ENCODE peak calls at places on chromosomes 7 and 10, in eight cellular contexts. One of them, this sample, is unnamed.

GRCh38 chr10:101379663-101380352 is 25.8 kb downstream of the BTRC start:
- DNase-seq in HepG2: no peak
- DNase-seq in OCI-LY7: no peak
- DNase-seq in ovary: no peak
- DNase-seq in tibial nerve: no peak
- DNase-seq in neural progenitor cell: no peak
- DNase-seq in WERI-Rb-1: no peak
- DNase-seq in hepatocyte: no peak
- DNase-seq in this sample: no peak

GRCh38 chr10:113539789-113540188 is 13.1 kb upstream of the HABP2 start:
- DNase-seq in HepG2: no peak
- DNase-seq in OCI-LY7: no peak
- DNase-seq in ovary: no peak
- DNase-seq in tibial nerve: peak; percentile 10
- DNase-seq in neural progenitor cell: no peak
- DNase-seq in WERI-Rb-1: no peak
- DNase-seq in hepatocyte: peak; percentile 34
- DNase-seq in this sample: no peak

GRCh38 chr10:49502358-49502757 is 36.6 kb downstream of the ERCC6 start:
- DNase-seq in HepG2: no peak
- DNase-seq in OCI-LY7: no peak
- DNase-seq in ovary: no peak
- DNase-seq in tibial nerve: no peak
- DNase-seq in neural progenitor cell: no peak
- DNase-seq in WERI-Rb-1: no peak
- DNase-seq in hepatocyte: no peak
- DNase-seq in this sample: no peak

GRCh38 chr10:91689731-91690168 is 56.9 kb upstream of the PPP1R3C start:
- DNase-seq in HepG2: no peak
- DNase-seq in OCI-LY7: no peak
- DNase-seq in ovary: no peak
- DNase-seq in tibial nerve: peak; percentile 21
- DNase-seq in neural progenitor cell: no peak
- DNase-seq in WERI-Rb-1: no peak
- DNase-seq in hepatocyte: no peak
- DNase-seq in this sample: no peak

GRCh38 chr10:43126759-43127424 is 11.4 kb upstream of the CSGALNACT2 start:
- DNase-seq in HepG2: no peak
- DNase-seq in OCI-LY7: peak; percentile 67
- DNase-seq in ovary: peak; percentile 12
- DNase-seq in tibial nerve: no peak
- DNase-seq in neural progenitor cell: no peak
- DNase-seq in WERI-Rb-1: no peak
- DNase-seq in hepatocyte: no peak
- DNase-seq in this sample: peak; percentile 2

GRCh38 chr10:73786512-73786885 is 1.1 kb downstream of the ZSWIM8 start:
- DNase-seq in HepG2: no peak
- DNase-seq in OCI-LY7: no peak
- DNase-seq in ovary: no peak
- DNase-seq in tibial nerve: no peak
- DNase-seq in neural progenitor cell: no peak
- DNase-seq in WERI-Rb-1: no peak
- DNase-seq in hepatocyte: no peak
- DNase-seq in this sample: no peak

GRCh38 chr7:23357190-23358093 is 58.3 kb downstream of the MALSU1 start:
- DNase-seq in HepG2: peak; percentile 91
- DNase-seq in OCI-LY7: peak; percentile 77
- DNase-seq in ovary: no peak
- DNase-seq in tibial nerve: no peak
- DNase-seq in neural progenitor cell: no peak
- DNase-seq in WERI-Rb-1: no peak
- DNase-seq in hepatocyte: peak; percentile 53
- DNase-seq in this sample: no peak

GRCh38 chr7:104946338-104946737 is 67.7 kb upstream of the KMT2E start:
- DNase-seq in HepG2: no peak
- DNase-seq in OCI-LY7: no peak
- DNase-seq in ovary: no peak
- DNase-seq in tibial nerve: no peak
- DNase-seq in neural progenitor cell: no peak
- DNase-seq in WERI-Rb-1: no peak
- DNase-seq in hepatocyte: no peak
- DNase-seq in this sample: no peak

GRCh38 chr7:130433336-130433735 is 7.5 kb downstream of the CEP41 start:
- DNase-seq in HepG2: no peak
- DNase-seq in OCI-LY7: no peak
- DNase-seq in ovary: no peak
- DNase-seq in tibial nerve: no peak
- DNase-seq in neural progenitor cell: no peak
- DNase-seq in WERI-Rb-1: no peak
- DNase-seq in hepatocyte: no peak
- DNase-seq in this sample: no peak

GRCh38 chr7:130429019-130429418 is 11.8 kb downstream of the CEP41 start:
- DNase-seq in HepG2: no peak
- DNase-seq in OCI-LY7: no peak
- DNase-seq in ovary: no peak
- DNase-seq in tibial nerve: no peak
- DNase-seq in neural progenitor cell: no peak
- DNase-seq in WERI-Rb-1: no peak
- DNase-seq in hepatocyte: no peak
- DNase-seq in this sample: no peak

GRCh38 chr7:130432886-130433285 is 7.9 kb downstream of the CEP41 start:
- DNase-seq in HepG2: no peak
- DNase-seq in OCI-LY7: no peak
- DNase-seq in ovary: no peak
- DNase-seq in tibial nerve: no peak
- DNase-seq in neural progenitor cell: no peak
- DNase-seq in WERI-Rb-1: no peak
- DNase-seq in hepatocyte: no peak
- DNase-seq in this sample: no peak

GRCh38 chr7:130435455-130435854 is 5.4 kb downstream of the CEP41 start:
- DNase-seq in HepG2: no peak
- DNase-seq in OCI-LY7: no peak
- DNase-seq in ovary: no peak
- DNase-seq in tibial nerve: no peak
- DNase-seq in neural progenitor cell: no peak
- DNase-seq in WERI-Rb-1: no peak
- DNase-seq in hepatocyte: no peak
- DNase-seq in this sample: no peak

DNA sequence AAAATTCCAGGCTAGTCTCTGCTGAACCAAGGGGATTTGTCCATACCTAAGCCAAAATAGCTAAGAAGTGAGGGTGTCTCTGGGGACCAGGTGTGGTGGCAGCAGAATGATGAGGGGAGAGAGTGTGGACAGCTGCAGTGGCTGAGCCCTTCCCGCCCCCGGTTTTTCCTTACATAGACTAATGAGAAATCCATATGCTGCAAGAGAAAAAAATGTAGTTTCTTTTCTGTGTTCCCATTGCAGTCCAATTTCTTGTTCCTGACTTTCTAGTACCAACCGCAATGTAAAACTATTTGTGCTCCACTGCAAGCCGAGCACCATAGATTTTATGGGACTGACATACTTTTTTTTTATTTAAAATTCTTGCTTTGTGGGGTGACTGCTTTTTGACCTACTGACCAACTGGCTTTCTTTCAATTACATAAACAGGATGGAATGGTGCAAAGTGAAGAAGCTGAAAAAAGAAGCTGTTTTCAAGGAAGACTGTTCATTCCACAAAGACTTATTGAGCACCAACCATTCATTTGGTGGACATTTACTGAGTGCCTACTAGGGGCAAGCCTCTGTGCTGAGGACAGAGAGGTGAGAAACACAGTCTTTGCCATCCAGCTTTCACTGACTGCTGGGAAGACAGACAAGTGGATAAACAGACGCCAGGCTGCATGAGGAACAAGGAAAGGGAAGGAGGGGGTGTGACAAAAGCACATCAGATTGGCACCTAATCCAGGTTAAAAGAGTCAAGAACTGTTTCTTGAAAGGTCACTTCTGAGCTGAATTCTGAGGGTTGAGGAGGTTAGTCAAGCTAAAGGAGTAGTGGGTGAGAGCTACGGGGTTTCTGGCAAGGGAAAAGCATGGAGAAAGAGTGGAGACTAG is 9.7 kb downstream of the CEP41 start:
- DNase-seq in HepG2: no peak
- DNase-seq in OCI-LY7: no peak
- DNase-seq in ovary: no peak
- DNase-seq in tibial nerve: no peak
- DNase-seq in neural progenitor cell: no peak
- DNase-seq in WERI-Rb-1: peak; percentile 20
- DNase-seq in hepatocyte: peak; percentile 32
- DNase-seq in this sample: no peak
- H3K4me3 ChIP-seq in HepG2: no peak overlapping the region
- H3K4me3 ChIP-seq in OCI-LY7: no peak overlapping the region
- H3K4me3 ChIP-seq in ovary: peak overlapping the region; percentile 16
- H3K4me3 ChIP-seq in tibial nerve: peak overlapping the region; percentile 8
- H3K4me3 ChIP-seq in neural progenitor cell: no peak overlapping the region
- H3K4me3 ChIP-seq in WERI-Rb-1: no peak overlapping the region
- H3K4me3 ChIP-seq in hepatocyte: no peak overlapping the region
- H3K4me3 ChIP-seq in this sample: no peak overlapping the region

GRCh38 chr7:38177621-38178003 is 433 bp upstream of the STARD3NL start:
- DNase-seq in HepG2: no peak
- DNase-seq in OCI-LY7: no peak
- DNase-seq in ovary: no peak
- DNase-seq in tibial nerve: no peak
- DNase-seq in neural progenitor cell: no peak
- DNase-seq in WERI-Rb-1: no peak
- DNase-seq in hepatocyte: no peak
- DNase-seq in this sample: no peak

GRCh38 chr7:38169862-38170261 is 8.2 kb upstream of the STARD3NL start:
- DNase-seq in HepG2: no peak
- DNase-seq in OCI-LY7: no peak
- DNase-seq in ovary: no peak
- DNase-seq in tibial nerve: peak; percentile 38
- DNase-seq in neural progenitor cell: no peak
- DNase-seq in WERI-Rb-1: no peak
- DNase-seq in hepatocyte: no peak
- DNase-seq in this sample: no peak

DNA sequence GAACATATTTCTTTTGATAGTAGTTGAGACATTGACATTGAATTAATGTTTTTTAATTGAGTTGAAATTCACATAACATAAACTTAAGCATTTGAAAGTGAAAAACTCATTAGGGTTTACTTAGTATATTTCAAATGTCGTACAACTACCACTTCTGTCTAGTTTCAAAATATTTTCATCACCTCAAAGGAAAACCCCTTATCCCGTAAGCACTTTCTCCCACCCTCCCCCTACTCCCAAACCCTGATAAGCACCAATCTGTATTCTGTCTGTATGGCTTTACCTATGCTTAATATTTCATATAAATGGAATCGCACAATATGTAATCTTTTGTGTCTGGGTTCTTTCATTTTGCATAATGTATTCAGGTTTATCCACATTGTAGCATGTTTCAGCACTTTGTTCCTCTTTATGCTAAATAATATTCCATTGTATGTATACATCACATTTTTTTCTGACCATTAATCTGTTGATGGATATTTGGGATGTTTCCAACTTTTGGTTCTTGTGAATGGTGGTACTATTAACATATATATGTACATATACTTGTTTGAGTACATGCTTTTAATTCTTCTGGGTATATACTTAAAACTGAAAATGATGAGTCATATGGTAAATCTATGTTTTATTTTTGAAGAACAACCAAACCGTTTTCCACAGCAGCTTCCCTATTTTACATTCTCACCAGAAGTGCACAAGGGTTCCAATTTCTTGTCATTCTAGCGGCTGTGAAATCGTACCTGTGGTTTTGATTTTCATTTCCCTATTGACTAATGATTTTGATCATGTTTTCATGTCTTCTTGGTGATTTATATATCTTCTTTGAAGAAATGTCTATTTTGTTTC is 6.3 kb upstream of the STARD3NL start:
- DNase-seq in HepG2: no peak
- DNase-seq in OCI-LY7: no peak
- DNase-seq in ovary: no peak
- DNase-seq in tibial nerve: no peak
- DNase-seq in neural progenitor cell: no peak
- DNase-seq in WERI-Rb-1: no peak
- DNase-seq in hepatocyte: no peak
- DNase-seq in this sample: no peak
- H3K4me3 ChIP-seq in HepG2: no peak overlapping the region
- H3K4me3 ChIP-seq in OCI-LY7: no peak overlapping the region
- H3K4me3 ChIP-seq in ovary: no peak overlapping the region
- H3K4me3 ChIP-seq in tibial nerve: no peak overlapping the region
- H3K4me3 ChIP-seq in neural progenitor cell: no peak overlapping the region
- H3K4me3 ChIP-seq in WERI-Rb-1: no peak overlapping the region
- H3K4me3 ChIP-seq in hepatocyte: no peak overlapping the region
- H3K4me3 ChIP-seq in this sample: no peak overlapping the region

GRCh38 chr10:11871470-11871869 is 48.3 kb downstream of the PROSER2 start:
- DNase-seq in HepG2: no peak
- DNase-seq in OCI-LY7: no peak
- DNase-seq in ovary: no peak
- DNase-seq in tibial nerve: no peak
- DNase-seq in neural progenitor cell: no peak
- DNase-seq in WERI-Rb-1: no peak
- DNase-seq in hepatocyte: peak; percentile 34
- DNase-seq in this sample: no peak

GRCh38 chr10:11870900-11871407 is 47.8 kb downstream of the PROSER2 start:
- DNase-seq in HepG2: no peak
- DNase-seq in OCI-LY7: no peak
- DNase-seq in ovary: no peak
- DNase-seq in tibial nerve: no peak
- DNase-seq in neural progenitor cell: no peak
- DNase-seq in WERI-Rb-1: no peak
- DNase-seq in hepatocyte: no peak
- DNase-seq in this sample: no peak

GRCh38 chr10:11869211-11869610 is 46.1 kb downstream of the PROSER2 start:
- DNase-seq in HepG2: no peak
- DNase-seq in OCI-LY7: no peak
- DNase-seq in ovary: no peak
- DNase-seq in tibial nerve: no peak
- DNase-seq in neural progenitor cell: no peak
- DNase-seq in WERI-Rb-1: no peak
- DNase-seq in hepatocyte: peak; percentile 32
- DNase-seq in this sample: peak; percentile 26

GRCh38 chr10:11869743-11870460 is 46.7 kb downstream of the PROSER2 start:
- DNase-seq in HepG2: no peak
- DNase-seq in OCI-LY7: no peak
- DNase-seq in ovary: no peak
- DNase-seq in tibial nerve: no peak
- DNase-seq in neural progenitor cell: no peak
- DNase-seq in WERI-Rb-1: no peak
- DNase-seq in hepatocyte: no peak
- DNase-seq in this sample: peak; percentile 18

DNA sequence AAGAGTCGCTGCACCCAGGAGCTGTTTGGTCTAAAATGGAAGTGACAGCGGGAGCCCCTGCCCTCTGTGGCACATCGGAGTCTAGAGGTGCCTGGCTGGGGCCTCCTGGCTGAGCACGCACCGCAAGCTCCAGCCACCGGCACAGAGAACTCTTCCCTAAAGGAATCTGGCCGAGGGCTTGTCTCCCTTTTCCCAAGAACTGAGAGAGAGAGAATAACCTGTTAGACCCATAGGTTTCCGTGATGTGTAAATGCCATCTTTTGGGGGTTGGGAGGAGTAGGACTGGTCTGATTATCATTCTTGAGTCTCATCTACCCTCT is 47.3 kb downstream of the PROSER2 start:
- DNase-seq in HepG2: no peak
- DNase-seq in OCI-LY7: no peak
- DNase-seq in ovary: no peak
- DNase-seq in tibial nerve: no peak
- DNase-seq in neural progenitor cell: no peak
- DNase-seq in WERI-Rb-1: no peak
- DNase-seq in hepatocyte: no peak
- DNase-seq in this sample: no peak
- H3K4me3 ChIP-seq in HepG2: no peak overlapping the region
- H3K4me3 ChIP-seq in OCI-LY7: no peak overlapping the region
- H3K4me3 ChIP-seq in ovary: no peak overlapping the region
- H3K4me3 ChIP-seq in tibial nerve: no peak overlapping the region
- H3K4me3 ChIP-seq in neural progenitor cell: no peak overlapping the region
- H3K4me3 ChIP-seq in WERI-Rb-1: no peak overlapping the region
- H3K4me3 ChIP-seq in hepatocyte: no peak overlapping the region
- H3K4me3 ChIP-seq in this sample: peak overlapping the region; percentile 44

GRCh38 chr7:1059200-1060091 is 15.1 kb downstream of the GPR146 start:
- DNase-seq in HepG2: no peak
- DNase-seq in OCI-LY7: peak; percentile 91
- DNase-seq in ovary: no peak
- DNase-seq in tibial nerve: no peak
- DNase-seq in neural progenitor cell: peak; percentile 93
- DNase-seq in WERI-Rb-1: peak; percentile 95
- DNase-seq in hepatocyte: peak; percentile 66
- DNase-seq in this sample: peak; percentile 73

GRCh38 chr7:1063361-1063760 is 19.0 kb downstream of the GPR146 start:
- DNase-seq in HepG2: no peak
- DNase-seq in OCI-LY7: no peak
- DNase-seq in ovary: no peak
- DNase-seq in tibial nerve: no peak
- DNase-seq in neural progenitor cell: no peak
- DNase-seq in WERI-Rb-1: no peak
- DNase-seq in hepatocyte: no peak
- DNase-seq in this sample: no peak

GRCh38 chr7:1062296-1063294 is 18.2 kb downstream of the GPR146 start:
- DNase-seq in HepG2: no peak
- DNase-seq in OCI-LY7: peak; percentile 58
- DNase-seq in ovary: no peak
- DNase-seq in tibial nerve: no peak
- DNase-seq in neural progenitor cell: no peak
- DNase-seq in WERI-Rb-1: no peak
- DNase-seq in hepatocyte: no peak
- DNase-seq in this sample: no peak

GRCh38 chr7:1060315-1061080 is 16.2 kb downstream of the GPR146 start:
- DNase-seq in HepG2: no peak
- DNase-seq in OCI-LY7: peak; percentile 21
- DNase-seq in ovary: no peak
- DNase-seq in tibial nerve: no peak
- DNase-seq in neural progenitor cell: peak; percentile 46
- DNase-seq in WERI-Rb-1: peak; percentile 71
- DNase-seq in hepatocyte: peak; percentile 50
- DNase-seq in this sample: no peak

GRCh38 chr7:1061180-1061579 is 16.8 kb downstream of the GPR146 start:
- DNase-seq in HepG2: no peak
- DNase-seq in OCI-LY7: no peak
- DNase-seq in ovary: no peak
- DNase-seq in tibial nerve: no peak
- DNase-seq in neural progenitor cell: no peak
- DNase-seq in WERI-Rb-1: no peak
- DNase-seq in hepatocyte: no peak
- DNase-seq in this sample: no peak
- H3K4me3 ChIP-seq in HepG2: no peak overlapping the region
- H3K4me3 ChIP-seq in OCI-LY7: no peak overlapping the region
- H3K4me3 ChIP-seq in ovary: no peak overlapping the region
- H3K4me3 ChIP-seq in tibial nerve: no peak overlapping the region
- H3K4me3 ChIP-seq in neural progenitor cell: no peak overlapping the region
- H3K4me3 ChIP-seq in WERI-Rb-1: no peak overlapping the region
- H3K4me3 ChIP-seq in hepatocyte: no peak overlapping the region
- H3K4me3 ChIP-seq in this sample: no peak overlapping the region